ENCODE peak calls at places on chromosomes 11 and 22, in five cellular contexts. One of them, this sample, is unnamed. For H3K27me3, the result is how much of the 10 kb centered on the place peaks cover.

GRCh38 chr11:47460571-47461235 is 11.8 kb upstream of the RAPSN start:
- DNase-seq in aorta: no peak
- DNase-seq in hepatocyte: no peak
- DNase-seq in dorsolateral prefrontal cortex: no peak
- DNase-seq in tibial nerve: no peak
- DNase-seq in this sample: no peak

GRCh38 chr11:18618341-18619025 is 15.7 kb downstream of the SPTY2D1 start:
- DNase-seq in hepatocyte: no peak
- DNase-seq in aorta: no peak
- DNase-seq in tibial nerve: no peak
- DNase-seq in dorsolateral prefrontal cortex: no peak
- DNase-seq in this sample: no peak

GRCh38 chr11:81219661-81220060 is 1514.0 kb downstream of the FAM181B start:
- DNase-seq in hepatocyte: no peak
- DNase-seq in aorta: no peak
- DNase-seq in tibial nerve: no peak
- DNase-seq in dorsolateral prefrontal cortex: no peak
- DNase-seq in this sample: no peak

GRCh38 chr22:49784987-49785614 is 42.6 kb downstream of the BRD1 start:
- DNase-seq in aorta: no peak
- DNase-seq in tibial nerve: no peak
- DNase-seq in hepatocyte: no peak
- DNase-seq in dorsolateral prefrontal cortex: no peak
- DNase-seq in this sample: peak

GRCh38 chr11:64144587-64145295 is 21.2 kb downstream of the MACROD1 start:
- DNase-seq in dorsolateral prefrontal cortex: no peak
- DNase-seq in hepatocyte: no peak
- DNase-seq in aorta: no peak
- DNase-seq in tibial nerve: no peak
- DNase-seq in this sample: no peak

GRCh38 chr11:72338741-72339140 is 94.8 kb upstream of the PHOX2A start:
- DNase-seq in dorsolateral prefrontal cortex: no peak
- DNase-seq in tibial nerve: no peak
- DNase-seq in hepatocyte: no peak
- DNase-seq in aorta: no peak
- DNase-seq in this sample: no peak

GRCh38 chr11:46348986-46349401 is 1.7 kb downstream of the DGKZ start:
- DNase-seq in dorsolateral prefrontal cortex: no peak
- DNase-seq in aorta: no peak
- DNase-seq in tibial nerve: no peak
- DNase-seq in hepatocyte: no peak
- DNase-seq in this sample: no peak

GRCh38 chr11:10307411-10308207 is 2.7 kb downstream of the ADM start:
- DNase-seq in tibial nerve: peak
- DNase-seq in aorta: peak
- DNase-seq in dorsolateral prefrontal cortex: peak
- DNase-seq in hepatocyte: peak
- DNase-seq in this sample: peak

GRCh38 chr11:93775289-93775688 is 8.8 kb upstream of the MED17 start:
- DNase-seq in tibial nerve: no peak
- DNase-seq in aorta: no peak
- DNase-seq in hepatocyte: no peak
- DNase-seq in dorsolateral prefrontal cortex: no peak
- DNase-seq in this sample: no peak

GRCh38 chr11:114134870-114135269 is 75.4 kb downstream of the ZBTB16 start:
- DNase-seq in aorta: peak
- DNase-seq in dorsolateral prefrontal cortex: no peak
- DNase-seq in hepatocyte: peak
- DNase-seq in tibial nerve: no peak
- DNase-seq in this sample: no peak

GRCh38 chr22:45202333-45203149 is 38.2 kb downstream of the KIAA0930 start:
- DNase-seq in tibial nerve: no peak
- DNase-seq in hepatocyte: no peak
- DNase-seq in aorta: no peak
- DNase-seq in dorsolateral prefrontal cortex: peak
- DNase-seq in this sample: no peak

GRCh38 chr11:65491614-65492386 is 7.0 kb upstream of the MALAT1 start:
- DNase-seq in tibial nerve: peak
- DNase-seq in aorta: peak
- DNase-seq in dorsolateral prefrontal cortex: peak
- DNase-seq in hepatocyte: peak
- DNase-seq in this sample: peak

GRCh38 chr22:17815703-17816254 is 41.5 kb upstream of the BID start:
- DNase-seq in aorta: no peak
- DNase-seq in dorsolateral prefrontal cortex: no peak
- DNase-seq in tibial nerve: no peak
- DNase-seq in hepatocyte: no peak
- DNase-seq in this sample: no peak

GRCh38 chr11:15933896-15934625 is 422.3 kb downstream of the SOX6 start:
- DNase-seq in dorsolateral prefrontal cortex: no peak
- DNase-seq in hepatocyte: no peak
- DNase-seq in tibial nerve: no peak
- DNase-seq in aorta: no peak
- DNase-seq in this sample: no peak

GRCh38 chr11:40405614-40406013 is 1053.8 kb downstream of the LRRC4C start:
- DNase-seq in dorsolateral prefrontal cortex: no peak
- DNase-seq in tibial nerve: no peak
- DNase-seq in aorta: no peak
- DNase-seq in hepatocyte: no peak
- DNase-seq in this sample: no peak

GRCh38 chr11:69985654-69986420 is 92.3 kb upstream of the ANO1 start:
- DNase-seq in aorta: no peak
- DNase-seq in tibial nerve: no peak
- DNase-seq in dorsolateral prefrontal cortex: no peak
- DNase-seq in hepatocyte: peak
- DNase-seq in this sample: peak

GRCh38 chr22:17077255-17077654 is 7.5 kb upstream of the IL17RA start:
- DNase-seq in aorta: no peak
- DNase-seq in hepatocyte: no peak
- DNase-seq in tibial nerve: no peak
- DNase-seq in dorsolateral prefrontal cortex: no peak
- DNase-seq in this sample: no peak

GRCh38 chr11:115659061-115659963 is 155.1 kb upstream of the CADM1 start:
- DNase-seq in aorta: peak
- DNase-seq in dorsolateral prefrontal cortex: no peak
- DNase-seq in tibial nerve: no peak
- DNase-seq in hepatocyte: peak
- DNase-seq in this sample: peak

GRCh38 chr11:112174789-112175595 is at the start of gene BCO2:
- DNase-seq in dorsolateral prefrontal cortex: peak
- DNase-seq in hepatocyte: peak
- DNase-seq in aorta: peak
- DNase-seq in tibial nerve: peak
- DNase-seq in this sample: peak

GRCh38 chr11:65658174-65659021 is 4.3 kb downstream of the RELA start:
- DNase-seq in hepatocyte: no peak
- DNase-seq in aorta: peak
- DNase-seq in dorsolateral prefrontal cortex: no peak
- DNase-seq in tibial nerve: no peak
- DNase-seq in this sample: no peak

GRCh38 chr11:133947298-133947905 is 9.4 kb downstream of the IGSF9B start:
- DNase-seq in hepatocyte: peak
- DNase-seq in tibial nerve: no peak
- DNase-seq in aorta: no peak
- DNase-seq in dorsolateral prefrontal cortex: peak
- DNase-seq in this sample: peak

GRCh38 chr11:102705626-102706025 is at the start of gene MMP27:
- DNase-seq in hepatocyte: no peak
- DNase-seq in tibial nerve: no peak
- DNase-seq in aorta: no peak
- DNase-seq in dorsolateral prefrontal cortex: no peak
- DNase-seq in this sample: no peak

GRCh38 chr11:77095551-77096490 is 6.8 kb upstream of the OMP start:
- DNase-seq in dorsolateral prefrontal cortex: no peak
- DNase-seq in tibial nerve: no peak
- DNase-seq in hepatocyte: peak
- DNase-seq in aorta: peak
- DNase-seq in this sample: no peak

GRCh38 chr11:113818426-113818825 is 38.8 kb downstream of the CLDN25 start:
- DNase-seq in tibial nerve: no peak
- DNase-seq in aorta: no peak
- DNase-seq in dorsolateral prefrontal cortex: no peak
- DNase-seq in hepatocyte: no peak
- DNase-seq in this sample: no peak

GRCh38 chr22:46918197-46918596 is 155.7 kb downstream of the TBC1D22A start:
- DNase-seq in aorta: no peak
- DNase-seq in hepatocyte: no peak
- DNase-seq in dorsolateral prefrontal cortex: no peak
- DNase-seq in tibial nerve: no peak
- DNase-seq in this sample: no peak

GRCh38 chr11:16099501-16099900 is 256.8 kb downstream of the SOX6 start:
- DNase-seq in hepatocyte: no peak
- DNase-seq in dorsolateral prefrontal cortex: no peak
- DNase-seq in aorta: no peak
- DNase-seq in tibial nerve: no peak
- DNase-seq in this sample: no peak

GRCh38 chr11:2814751-2815150 is 70.8 kb downstream of the CDKN1C start:
- DNase-seq in hepatocyte: no peak
- DNase-seq in tibial nerve: no peak
- DNase-seq in aorta: peak
- DNase-seq in dorsolateral prefrontal cortex: no peak
- DNase-seq in this sample: peak

GRCh38 chr11:45666648-45667642 is 1.5 kb upstream of the CHST1 start:
- DNase-seq in dorsolateral prefrontal cortex: peak
- DNase-seq in hepatocyte: no peak
- DNase-seq in tibial nerve: no peak
- DNase-seq in aorta: no peak
- DNase-seq in this sample: no peak

GRCh38 chr11:66314561-66315497 is 2.0 kb downstream of the CD248 start:
- DNase-seq in dorsolateral prefrontal cortex: no peak
- DNase-seq in aorta: no peak
- DNase-seq in tibial nerve: no peak
- DNase-seq in hepatocyte: no peak
- DNase-seq in this sample: no peak

GRCh38 chr11:79011357-79011756 is 429.5 kb downstream of the TENM4 start:
- DNase-seq in dorsolateral prefrontal cortex: no peak
- DNase-seq in tibial nerve: no peak
- DNase-seq in hepatocyte: no peak
- DNase-seq in aorta: no peak
- DNase-seq in this sample: no peak

GRCh38 chr11:66070604-66071325 is 693 bp downstream of the PACS1 start:
- DNase-seq in hepatocyte: peak
- DNase-seq in aorta: peak
- DNase-seq in dorsolateral prefrontal cortex: no peak
- DNase-seq in tibial nerve: no peak
- DNase-seq in this sample: peak

GRCh38 chr11:120221115-120221752 is 10.4 kb downstream of the OAF start:
- DNase-seq in hepatocyte: peak
- DNase-seq in aorta: no peak
- DNase-seq in dorsolateral prefrontal cortex: no peak
- DNase-seq in tibial nerve: no peak
- DNase-seq in this sample: no peak
- H3K27me3 ChIP-seq in hepatocyte: under half
- H3K27me3 ChIP-seq in aorta: under half
- H3K27me3 ChIP-seq in dorsolateral prefrontal cortex: under half
- H3K27me3 ChIP-seq in tibial nerve: under half
- H3K27me3 ChIP-seq in this sample: under half

GRCh38 chr22:31233001-31233400 is 20.9 kb downstream of the LIMK2 start:
- DNase-seq in tibial nerve: no peak
- DNase-seq in aorta: no peak
- DNase-seq in hepatocyte: no peak
- DNase-seq in dorsolateral prefrontal cortex: no peak
- DNase-seq in this sample: no peak

GRCh38 chr22:31230871-31231621 is 18.9 kb downstream of the LIMK2 start:
- DNase-seq in tibial nerve: no peak
- DNase-seq in dorsolateral prefrontal cortex: no peak
- DNase-seq in hepatocyte: peak
- DNase-seq in aorta: no peak
- DNase-seq in this sample: peak

GRCh38 chr22:31238057-31238456 is 26.0 kb downstream of the LIMK2 start:
- DNase-seq in hepatocyte: no peak
- DNase-seq in dorsolateral prefrontal cortex: no peak
- DNase-seq in aorta: no peak
- DNase-seq in tibial nerve: no peak
- DNase-seq in this sample: no peak

GRCh38 chr22:31230155-31230870 is 18.2 kb downstream of the LIMK2 start:
- DNase-seq in tibial nerve: no peak
- DNase-seq in hepatocyte: no peak
- DNase-seq in dorsolateral prefrontal cortex: no peak
- DNase-seq in aorta: no peak
- DNase-seq in this sample: no peak

DNA sequence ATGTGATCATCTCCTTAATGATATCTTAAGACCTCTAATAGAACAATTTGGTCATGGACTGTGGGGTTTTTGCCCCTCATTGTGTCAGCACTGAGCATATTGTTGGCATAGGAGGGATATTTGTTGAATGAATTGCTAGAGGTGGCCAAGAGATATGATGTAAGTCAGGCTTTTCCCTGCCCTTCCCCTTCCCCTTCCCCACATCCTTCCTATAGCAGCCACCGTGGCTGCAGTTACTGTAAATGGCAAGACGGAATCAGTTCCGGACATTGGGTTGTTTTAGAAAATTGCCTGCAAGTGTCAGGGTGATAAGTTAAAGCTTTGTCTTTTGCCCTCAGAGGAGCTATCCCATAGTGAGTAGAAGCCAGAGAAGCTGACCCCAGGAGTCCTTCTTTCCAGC is 23.0 kb downstream of the LIMK2 start:
- DNase-seq in dorsolateral prefrontal cortex: no peak
- DNase-seq in tibial nerve: no peak
- DNase-seq in aorta: no peak
- DNase-seq in hepatocyte: no peak
- DNase-seq in this sample: no peak
- H3K27ac ChIP-seq in dorsolateral prefrontal cortex: no peak
- H3K27ac ChIP-seq in tibial nerve: no peak
- H3K27ac ChIP-seq in aorta: no peak
- H3K27ac ChIP-seq in hepatocyte: no peak
- H3K27ac ChIP-seq in this sample: peak

GRCh38 chr11:126514061-126514713 is 158.7 kb downstream of the ST3GAL4 start:
- DNase-seq in dorsolateral prefrontal cortex: no peak
- DNase-seq in tibial nerve: no peak
- DNase-seq in aorta: no peak
- DNase-seq in hepatocyte: no peak
- DNase-seq in this sample: no peak

GRCh38 chr11:126510621-126511370 is 155.3 kb downstream of the ST3GAL4 start:
- DNase-seq in tibial nerve: no peak
- DNase-seq in dorsolateral prefrontal cortex: no peak
- DNase-seq in hepatocyte: no peak
- DNase-seq in aorta: no peak
- DNase-seq in this sample: no peak

GRCh38 chr11:126512251-126512650 is 156.8 kb downstream of the ST3GAL4 start:
- DNase-seq in tibial nerve: no peak
- DNase-seq in aorta: no peak
- DNase-seq in hepatocyte: no peak
- DNase-seq in dorsolateral prefrontal cortex: no peak
- DNase-seq in this sample: no peak

GRCh38 chr11:126511475-126512115 is 156.1 kb downstream of the ST3GAL4 start:
- DNase-seq in hepatocyte: no peak
- DNase-seq in tibial nerve: no peak
- DNase-seq in dorsolateral prefrontal cortex: no peak
- DNase-seq in aorta: no peak
- DNase-seq in this sample: no peak

GRCh38 chr11:126512741-126513715 is 157.5 kb downstream of the ST3GAL4 start:
- DNase-seq in dorsolateral prefrontal cortex: no peak
- DNase-seq in aorta: no peak
- DNase-seq in tibial nerve: no peak
- DNase-seq in hepatocyte: no peak
- DNase-seq in this sample: no peak
- H3K4me3 ChIP-seq in dorsolateral prefrontal cortex: no peak
- H3K4me3 ChIP-seq in aorta: no peak
- H3K4me3 ChIP-seq in tibial nerve: no peak
- H3K4me3 ChIP-seq in hepatocyte: no peak
- H3K4me3 ChIP-seq in this sample: no peak

GRCh38 chr11:56916609-56917008 is 72.1 kb upstream of the OR5AK2 start:
- DNase-seq in aorta: no peak
- DNase-seq in hepatocyte: no peak
- DNase-seq in tibial nerve: no peak
- DNase-seq in dorsolateral prefrontal cortex: no peak
- DNase-seq in this sample: no peak
- H3K27me3 ChIP-seq in aorta: under half
- H3K27me3 ChIP-seq in hepatocyte: under half
- H3K27me3 ChIP-seq in tibial nerve: under half
- H3K27me3 ChIP-seq in dorsolateral prefrontal cortex: under half
- H3K27me3 ChIP-seq in this sample: under half